ENCODE peak calls at places on chromosomes 5 and 9, in four cellular contexts. P is tibial artery, A is lung, H is heart left ventricle. U is an unnamed sample.

GRCh38 chr5:88944751-88945507 is 61.9 kb upstream of the MEF2C start:
- DNase-seq in A (no peak), P (no peak), H (no peak), U (peak; percentile 8)

GRCh38 chr5:127813633-127814171 is 110.5 kb downstream of the CCDC192 start:
- DNase-seq in P (no peak), H (no peak), A (no peak), U (no peak)

GRCh38 chr5:76689321-76690026 is 26.5 kb upstream of the F2R start:
- DNase-seq in P (no peak), H (no peak), A (no peak), U (no peak)

GRCh38 chr5:65150599-65150998 is 331.1 kb downstream of the ADAMTS6 start:
- DNase-seq in P (no peak), H (no peak), A (no peak), U (no peak)

GRCh38 chr5:147098233-147098790 is 136.5 kb upstream of the STK32A start:
- DNase-seq in A (no peak), P (no peak), H (no peak), U (peak; percentile 85)

GRCh38 chr5:139644646-139645494 is 3.3 kb upstream of the CXXC5 start:
- DNase-seq in P (peak; percentile 49), A (no peak), H (no peak), U (no peak)

GRCh38 chr5:80387063-80387768 is 20.6 kb upstream of the ZFYVE16 start:
- DNase-seq in A (no peak), H (no peak), P (no peak), U (no peak)

GRCh38 chr9:35645736-35646582 is 4.8 kb downstream of the SIT1 start:
- DNase-seq in P (peak; percentile 56), A (no peak), H (no peak), U (no peak)

GRCh38 chr5:65157906-65158603 is 323.7 kb downstream of the ADAMTS6 start:
- DNase-seq in P (no peak), H (no peak), A (no peak), U (no peak)

GRCh38 chr5:73387630-73388370 is 60.8 kb downstream of the FOXD1 start:
- DNase-seq in H (no peak), A (no peak), P (no peak), U (no peak)

GRCh38 chr9:114087721-114088120 is 9.6 kb upstream of the AMBP start:
- DNase-seq in A (no peak), H (no peak), P (no peak), U (no peak)

GRCh38 chr5:115179959-115180709 is 10.4 kb upstream of the TRIM36 start:
- DNase-seq in P (peak; percentile 68), H (peak; percentile 64), A (no peak), U (peak; percentile 72)

GRCh38 chr5:137516251-137516797 is 17.2 kb upstream of the SPOCK1 start:
- DNase-seq in A (no peak), H (peak; percentile 18), P (no peak), U (no peak)

GRCh38 chr9:126791406-126792230 is 13.2 kb upstream of the ZBTB43 start:
- DNase-seq in H (no peak), A (no peak), P (no peak), U (no peak)

GRCh38 chr5:82234880-82235279 is 43.3 kb downstream of the RPS23 start:
- DNase-seq in P (no peak), A (no peak), H (no peak), U (no peak)

GRCh38 chr5:1342268-1342667 is 2.6 kb downstream of the CLPTM1L start:
- DNase-seq in H (no peak), A (no peak), P (no peak), U (no peak)

GRCh38 chr5:14256756-14257393 is 113.7 kb downstream of the TRIO start:
- DNase-seq in A (no peak), P (no peak), H (no peak), U (no peak)
- H3K4me1 ChIP-seq in A (peaks cover 29% of the 10 kb centered on the region), P (peaks cover 87% of the 10 kb centered on the region), H (peaks cover 12% of the 10 kb centered on the region), U (no peaks in the 10 kb centered on the region)

GRCh38 chr5:172697123-172698121 is 56.4 kb downstream of the NEURL1B start:
- DNase-seq in P (peak; percentile 93), A (peak; percentile 91), H (peak; percentile 92), U (peak; percentile 88)
- H3K4me3 ChIP-seq in P (peak overlapping the region; percentile 54), A (peak overlapping the region; percentile 35), H (peak overlapping the region; percentile 64), U (peak overlapping the region; percentile 61)

DNA sequence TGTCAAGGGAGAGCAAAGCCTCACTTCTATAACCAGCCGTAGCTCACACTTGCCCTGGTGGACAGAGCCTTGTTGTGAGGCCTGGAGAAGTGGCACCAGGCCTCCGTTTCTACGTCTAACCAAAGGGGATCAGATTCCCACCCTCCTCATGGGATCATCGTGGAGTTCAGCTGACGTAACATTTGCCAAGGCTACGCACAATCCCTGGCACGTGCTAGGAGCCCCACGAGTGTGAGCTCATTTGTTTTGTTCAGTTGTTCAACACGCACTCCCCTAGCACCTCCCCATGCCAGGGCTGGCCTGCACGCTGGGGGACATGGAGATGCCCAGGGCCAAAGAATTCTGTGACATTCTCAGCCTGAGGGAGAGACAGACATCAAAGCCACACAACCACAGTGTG is 23.1 kb downstream of the ADGRD2 start:
- DNase-seq in A (no peak), H (no peak), P (no peak), U (no peak)
- H3K27me3 ChIP-seq in A (peaks cover 9% of the 10 kb centered on the region), H (peaks cover 45% of the 10 kb centered on the region), P (peaks cover 87% of the 10 kb centered on the region), U (no peaks in the 10 kb centered on the region)

GRCh38 chr9:110143969-110144545 is 63.9 kb downstream of the C9orf152 start:
- DNase-seq in H (no peak), A (no peak), P (no peak), U (no peak)
- H3K4me1 ChIP-seq in H (peaks cover 47% of the 10 kb centered on the region), A (peaks cover 62% of the 10 kb centered on the region), P (peaks cover 72% of the 10 kb centered on the region), U (no peaks in the 10 kb centered on the region)

GRCh38 chr5:163436515-163436914 is 880 bp upstream of the CCNG1 start:
- DNase-seq in H (no peak), P (no peak), A (no peak), U (no peak)
- H3K4me3 ChIP-seq in H (peak overlapping the region; percentile 94), P (peak overlapping the region; percentile 95), A (no peak overlapping the region), U (peak overlapping the region; percentile 93)

GRCh38 chr5:141489841-141490240 is 960 bp downstream of the PCDHGC5 start:
- DNase-seq in A (no peak), H (no peak), P (no peak), U (no peak)
- H3K27me3 ChIP-seq in A (no peaks in the 10 kb centered on the region), H (no peaks in the 10 kb centered on the region), P (no peaks in the 10 kb centered on the region), U (no peaks in the 10 kb centered on the region)

GRCh38 chr9:136525207-136525606 is 20.6 kb downstream of the NOTCH1 start:
- DNase-seq in H (no peak), A (no peak), P (no peak), U (no peak)
- H3K4me1 ChIP-seq in H (peaks cover 41% of the 10 kb centered on the region), A (no peaks in the 10 kb centered on the region), P (peaks cover 63% of the 10 kb centered on the region), U (no peaks in the 10 kb centered on the region)

GRCh38 chr9:133570681-133571080 is 36.2 kb downstream of the ADAMTSL2 start:
- DNase-seq in A (no peak), P (no peak), H (no peak), U (no peak)

GRCh38 chr9:133569891-133570651 is 35.6 kb downstream of the ADAMTSL2 start:
- DNase-seq in P (no peak), H (no peak), A (peak; percentile 73), U (no peak)

GRCh38 chr9:133571896-133572595 is 37.1 kb downstream of the FAM163B start:
- DNase-seq in H (no peak), A (no peak), P (no peak), U (no peak)

GRCh38 chr9:133572821-133573361 is 36.3 kb downstream of the FAM163B start:
- DNase-seq in H (peak; percentile 86), A (peak; percentile 48), P (peak; percentile 77), U (peak; percentile 58)

DNA sequence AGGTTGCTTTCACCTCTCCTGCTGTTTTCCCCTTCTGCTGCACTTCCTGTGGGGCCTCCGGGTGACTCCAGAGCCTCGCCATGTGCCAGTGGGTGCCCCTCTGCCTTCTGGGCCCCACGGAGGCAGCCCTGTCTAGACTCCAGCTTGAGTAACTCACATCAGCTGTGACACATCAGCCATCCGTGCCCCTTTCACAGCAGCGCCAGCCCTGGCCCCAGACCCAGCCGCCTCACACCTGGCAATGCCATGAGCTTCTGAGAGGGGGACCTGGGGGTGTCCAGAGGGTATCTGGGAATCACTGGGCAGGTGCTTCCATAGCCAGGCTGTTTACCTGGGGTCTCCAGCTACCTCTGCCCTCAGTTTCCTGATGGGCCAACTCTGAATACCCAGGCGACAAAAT is 37.0 kb downstream of the ADAMTSL2 start:
- DNase-seq in P (no peak), A (no peak), H (no peak), U (no peak)
- H3K4me3 ChIP-seq in P (no peak overlapping the region), A (no peak overlapping the region), H (no peak overlapping the region), U (no peak overlapping the region)

DNA sequence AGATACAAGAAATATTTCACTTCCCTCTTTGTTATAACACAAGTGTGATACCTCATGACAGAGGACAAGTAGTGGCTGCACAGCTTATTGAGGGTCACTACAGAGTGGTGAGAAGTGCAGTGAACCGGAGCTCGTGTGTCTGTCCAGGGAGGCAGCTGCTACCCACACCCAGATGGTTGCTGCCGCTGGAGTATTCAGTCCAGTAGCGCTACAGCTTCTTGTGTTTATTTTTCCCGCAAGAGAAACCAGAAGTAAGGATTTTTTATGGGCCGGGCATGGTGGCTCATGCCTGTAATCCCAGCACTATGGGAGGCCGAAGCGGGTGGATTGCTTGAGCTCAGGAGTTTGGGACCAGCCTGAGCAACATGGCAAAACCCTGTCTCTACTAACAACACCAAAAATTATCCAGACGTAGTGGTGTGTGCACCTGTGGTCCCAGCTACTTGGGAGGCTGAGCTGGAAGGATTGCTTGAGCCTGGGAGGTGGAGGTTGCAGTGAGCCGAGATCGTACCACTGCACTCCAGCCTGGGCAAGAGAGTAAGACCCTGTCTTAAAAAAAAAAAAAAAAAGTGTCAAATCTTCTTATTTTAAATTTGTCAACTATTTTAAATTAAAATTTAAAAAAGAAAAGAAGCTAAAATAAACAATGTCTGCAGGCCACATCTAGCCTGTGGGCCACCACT is 213.5 kb upstream of the MSX2 start:
- DNase-seq in P (no peak), A (no peak), H (no peak), U (no peak)
- H3K27me3 ChIP-seq in P (peaks cover 4% of the 10 kb centered on the region), A (no peaks in the 10 kb centered on the region), H (peaks cover 29% of the 10 kb centered on the region), U (no peaks in the 10 kb centered on the region)